ENCODE peak calls at places on chromosomes 2 and 18, in four cellular contexts. K is HL-60, Q is K562, W is GM12878. C is an unnamed sample.
A peak's percentile ranks its signal among the peaks of the same experiment; 100 is the strongest.

GRCh38 chr2:123851281-123851680 is 173.8 kb upstream of the CNTNAP5 start:
- DNase-seq in Q (no peak), W (no peak), K (no peak), C (no peak)

GRCh38 chr2:40404500-40404899 is 47.4 kb downstream of the SLC8A1 start:
- DNase-seq in W (no peak), K (no peak), Q (no peak), C (no peak)

GRCh38 chr18:1513519-1513918 is 608.8 kb downstream of the ADCYAP1 start:
- DNase-seq in K (no peak), W (no peak), Q (peak; percentile 40), C (no peak)

GRCh38 chr2:62511636-62512035 is 5.6 kb upstream of the TMEM17 start:
- DNase-seq in Q (no peak), K (no peak), W (no peak), C (no peak)

GRCh38 chr2:130152816-130153595 is 8.1 kb upstream of the CCDC74B start:
- DNase-seq in Q (no peak), K (no peak), W (no peak), C (no peak)

GRCh38 chr2:132605236-132606180 is 64.5 kb downstream of the LYPD1 start:
- DNase-seq in Q (no peak), W (no peak), K (no peak), C (no peak)

GRCh38 chr2:207251573-207252192 is 85.9 kb upstream of the KLF7 start:
- DNase-seq in Q (no peak), W (no peak), K (no peak), C (no peak)

GRCh38 chr2:192002418-192002817 is 155.5 kb upstream of the CAVIN2 start:
- DNase-seq in Q (no peak), W (no peak), K (no peak), C (no peak)

GRCh38 chr2:130829020-130829419 is 7.7 kb upstream of the ARHGEF4 start:
- DNase-seq in Q (no peak), K (no peak), W (no peak), C (no peak)

GRCh38 chr2:148903946-148904345 is 28.9 kb downstream of the KIF5C start:
- DNase-seq in W (no peak), K (no peak), Q (no peak), C (no peak)

GRCh38 chr2:168626096-168626495 is 170.0 kb downstream of the CERS6 start:
- DNase-seq in K (no peak), Q (no peak), W (no peak), C (no peak)

GRCh38 chr2:130393318-130393910 is 37.6 kb downstream of the PTPN18 start:
- DNase-seq in W (no peak), Q (no peak), K (no peak), C (no peak)

GRCh38 chr2:197167608-197168287 is 142.8 kb downstream of the ANKRD44 start:
- DNase-seq in W (no peak), Q (no peak), K (no peak), C (no peak)

GRCh38 chr2:43748333-43748732 is 25.5 kb upstream of the DYNC2LI1 start:
- DNase-seq in Q (no peak), W (no peak), K (no peak), C (no peak)

GRCh38 chr2:191631754-191632153 is 46.2 kb upstream of the NABP1 start:
- DNase-seq in W (no peak), K (no peak), Q (no peak), C (no peak)

GRCh38 chr2:121903037-121903689 is 147.7 kb downstream of the TSN start:
- DNase-seq in Q (no peak), K (no peak), W (no peak), C (no peak)

GRCh38 chr2:23324281-23324680 is 60.7 kb upstream of the KLHL29 start:
- DNase-seq in W (no peak), Q (no peak), K (no peak), C (no peak)

GRCh38 chr2:216243026-216243425 is 129.3 kb downstream of the MARCHF4 start:
- DNase-seq in Q (no peak), W (no peak), K (no peak), C (no peak)

GRCh38 chr2:22788749-22789148 is 596.2 kb upstream of the KLHL29 start:
- DNase-seq in W (no peak), Q (no peak), K (no peak), C (no peak)

GRCh38 chr2:188079176-188079575 is 212.5 kb upstream of the GULP1 start:
- DNase-seq in Q (no peak), K (no peak), W (no peak), C (no peak)

GRCh38 chr2:190841707-190842505 is 38.7 kb upstream of the GLS start:
- DNase-seq in Q (no peak), W (no peak), K (no peak), C (no peak)

GRCh38 chr2:228768818-228769217 is 502.3 kb downstream of the PID1 start:
- DNase-seq in K (no peak), W (no peak), Q (no peak), C (no peak)

GRCh38 chr18:56661414-56662101 is 10.4 kb downstream of the WDR7 start:
- DNase-seq in Q (no peak), K (no peak), W (no peak), C (no peak)

DNA sequence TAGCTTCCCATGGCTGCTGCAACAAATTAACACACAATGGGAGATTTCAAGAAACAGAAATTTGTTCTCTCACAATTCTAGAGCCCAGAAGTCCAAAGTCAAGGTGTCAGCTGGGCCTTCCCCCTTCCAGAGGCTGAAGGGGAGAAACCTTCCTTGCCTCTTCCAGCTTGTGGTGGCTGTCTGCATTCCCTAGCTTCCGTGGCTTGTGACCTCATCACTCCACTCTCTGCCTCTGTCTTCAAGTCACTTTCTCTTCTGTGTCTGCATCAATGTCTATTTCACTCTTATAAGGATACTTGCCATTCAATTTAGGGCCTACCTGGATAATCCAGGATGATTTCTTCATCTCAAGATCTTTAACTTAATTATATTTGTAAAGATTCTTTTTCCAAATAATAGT is 16.8 kb upstream of the SRBD1 start:
- DNase-seq in W (no peak), Q (no peak), K (no peak), C (no peak)
- TF ChIP-seq SPI1 in W (no peak), Q (no peak), K (no peak), C (no peak)

DNA sequence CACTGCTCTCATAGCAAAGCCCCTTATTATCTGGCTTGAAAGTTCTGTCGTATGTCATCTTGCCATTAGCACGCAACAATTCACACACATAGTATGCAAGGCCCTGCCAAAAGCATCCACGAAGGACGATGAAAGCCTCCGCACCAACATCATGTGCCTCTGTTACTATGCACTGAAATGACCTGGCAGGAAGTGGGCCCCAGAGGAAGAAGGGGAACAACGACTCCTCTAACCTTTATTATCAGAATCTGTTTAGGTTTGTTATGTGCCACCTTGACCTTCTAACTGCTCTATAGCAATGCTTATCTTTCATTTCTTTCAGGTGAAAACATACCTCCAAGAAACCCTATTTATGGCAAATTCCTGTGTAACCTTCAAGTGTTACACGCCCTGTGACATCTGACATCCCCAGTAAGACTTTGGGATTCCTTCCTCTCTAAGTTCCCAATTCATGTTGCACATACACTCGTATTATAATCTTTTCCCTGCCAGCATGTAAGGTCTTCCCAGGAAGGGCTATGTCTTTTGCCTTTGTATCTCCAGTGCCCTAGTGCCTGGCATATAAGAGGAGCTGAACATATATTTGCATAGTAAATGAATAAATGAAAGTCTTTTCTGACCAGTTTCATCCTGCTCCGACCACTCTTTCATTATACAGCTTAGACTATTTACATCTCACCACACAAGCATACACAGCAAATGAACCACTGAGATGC is 7.0 kb upstream of the NDUFV2 start:
- DNase-seq in W (peak; percentile 63), Q (no peak), K (no peak), C (no peak)
- TF ChIP-seq POLR2AphosphoS5 in W (peak; percentile 83), Q (no peak), K (peak; percentile 91), C (no peak)

GRCh38 chr18:51149605-51150429 is 47.7 kb downstream of the MEX3C start:
- DNase-seq in W (no peak), Q (no peak), K (no peak), C (no peak)
- TF ChIP-seq SPI1 in W (no peak), Q (no peak), K (no peak), C (no peak)

DNA sequence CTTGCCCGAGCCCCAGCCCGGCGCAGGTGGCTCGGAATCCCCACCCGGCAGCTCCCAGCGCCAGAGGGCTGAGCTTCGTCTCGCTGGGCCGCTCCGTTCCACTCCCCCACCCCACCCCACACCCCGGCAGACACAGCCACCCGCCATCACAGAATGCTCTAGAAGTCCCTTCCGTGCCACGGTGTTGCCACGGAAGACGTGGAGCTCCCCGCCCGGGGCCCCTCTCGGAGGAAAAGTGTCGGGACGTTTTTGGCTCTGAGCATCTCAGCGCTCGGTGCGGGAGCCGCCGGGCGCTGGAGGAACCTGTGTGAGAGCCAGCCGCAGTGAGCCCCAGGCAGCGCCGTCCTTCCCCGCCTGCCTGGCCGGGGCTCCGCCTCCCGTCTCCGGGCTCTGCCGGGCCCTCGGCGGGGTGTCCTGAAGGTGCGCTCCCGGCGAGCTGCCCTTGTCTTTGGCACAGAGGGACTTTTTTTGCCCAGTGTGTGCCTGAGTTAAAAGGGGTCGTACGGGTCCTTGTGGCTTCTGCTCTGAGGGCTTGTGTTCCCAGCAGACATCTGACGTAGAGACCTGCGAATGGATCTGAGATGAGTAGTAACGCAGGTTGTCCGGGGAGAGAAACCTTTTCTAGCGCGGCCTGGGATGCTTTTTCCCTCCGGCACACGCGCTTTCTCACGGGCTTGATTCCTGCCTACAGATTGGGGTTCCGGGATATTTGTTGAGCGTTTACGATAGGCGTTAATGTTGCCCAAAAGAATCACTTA is 1.8 kb downstream of the ZCCHC2 start:
- DNase-seq in W (no peak), K (no peak), Q (peak; percentile 17), C (no peak)
- TF ChIP-seq POLR2AphosphoS5 in W (no peak), K (peak; percentile 34), Q (no peak), C (peak; percentile 33)

GRCh38 chr2:236965841-236966096 is 119.9 kb upstream of the COPS8 start:
- DNase-seq in K (no peak), Q (no peak), W (no peak), C (no peak)

GRCh38 chr2:236969075-236969474 is 116.6 kb upstream of the COPS8 start:
- DNase-seq in Q (no peak), W (no peak), K (no peak), C (no peak)

GRCh38 chr2:236965021-236965840 is 120.5 kb upstream of the COPS8 start:
- DNase-seq in Q (no peak), K (no peak), W (no peak), C (no peak)

GRCh38 chr2:236968101-236968886 is 117.4 kb upstream of the COPS8 start:
- DNase-seq in K (no peak), W (peak; percentile 9), Q (no peak), C (no peak)

GRCh38 chr2:236967499-236967783 is 118.2 kb upstream of the COPS8 start:
- DNase-seq in Q (no peak), W (no peak), K (no peak), C (no peak)
- TF ChIP-seq SPI1 in Q (no peak), W (no peak), K (no peak), C (no peak)

GRCh38 chr2:111659361-111660281 is 224.4 kb downstream of the ANAPC1 start:
- DNase-seq in Q (no peak), W (no peak), K (peak; percentile 86), C (no peak)
- TF ChIP-seq POLR2AphosphoS5 in Q (no peak), W (no peak), K (no peak), C (no peak)

GRCh38 chr18:3062798-3063563 is 50.0 kb upstream of the LPIN2 start:
- DNase-seq in Q (peak; percentile 45), W (no peak), K (no peak), C (peak; percentile 39)

GRCh38 chr18:3060667-3061580 is 48.0 kb upstream of the LPIN2 start:
- DNase-seq in Q (no peak), W (no peak), K (no peak), C (no peak)

GRCh38 chr18:3058328-3059191 is 45.6 kb upstream of the LPIN2 start:
- DNase-seq in W (no peak), K (no peak), Q (no peak), C (no peak)

GRCh38 chr18:3059272-3059671 is 46.3 kb upstream of the LPIN2 start:
- DNase-seq in W (no peak), Q (no peak), K (no peak), C (no peak)

GRCh38 chr18:3061581-3062416 is 48.9 kb upstream of the LPIN2 start:
- DNase-seq in W (no peak), K (no peak), Q (no peak), C (no peak)
- TF ChIP-seq SPI1 in W (no peak), K (no peak), Q (no peak), C (no peak)

C was measured in GM12891.